ENCODE peak calls at places on chromosomes 13 and 19, in six cellular contexts. L is heart right ventricle; E is esophagus muscularis mucosa; Q is right lobe of liver; Z is activated CD8-positive, alpha-beta T cell treated with anti-CD3 and anti-CD28 coated beads for 36 hours; S is activated B cell treated with CpG ODN at 0.5 μM for 24 hours. C is an unnamed sample.

GRCh38 chr13:43935878-43936277 is 56.2 kb downstream of the LACC1 start:
- DNase-seq in Q (no peak), E (no peak), S (no peak), L (no peak), Z (no peak), C (no peak)

GRCh38 chr13:49935171-49936084 is 712 bp downstream of the SPRYD7 start:
- DNase-seq in Z (peak), Q (no peak), E (no peak), S (no peak), L (peak), C (peak)

GRCh38 chr13:88649855-88650254 is 978.7 kb downstream of the SLITRK5 start:
- DNase-seq in S (no peak), L (no peak), Q (no peak), E (no peak), Z (no peak), C (no peak)

GRCh38 chr19:4575267-4575793 is 15.8 kb upstream of the SEMA6B start:
- DNase-seq in Z (peak), Q (no peak), E (no peak), S (no peak), L (peak), C (no peak)

GRCh38 chr19:44111910-44112463 is 1.2 kb upstream of the ZNF225 start:
- DNase-seq in S (no peak), Q (no peak), Z (peak), E (no peak), L (no peak), C (no peak)

GRCh38 chr19:12052571-12053169 is at the start of gene ZNF878:
- DNase-seq in L (peak), E (peak), Q (peak), Z (peak), S (peak), C (peak)

GRCh38 chr19:38929929-38930775 is at the start of gene SARS2:
- DNase-seq in Z (peak), E (peak), S (peak), L (peak), Q (peak), C (peak)

GRCh38 chr19:33273065-33273736 is 29.1 kb downstream of the CEBPA start:
- DNase-seq in Q (no peak), Z (no peak), E (no peak), S (no peak), L (no peak), C (no peak)

GRCh38 chr13:80340643-80341097 is 256 bp downstream of the SPRY2 start:
- DNase-seq in E (no peak), S (peak), L (peak), Z (peak), Q (no peak), C (no peak)

GRCh38 chr19:53982056-53982455 is 9.4 kb upstream of the CACNG6 start:
- DNase-seq in Z (no peak), Q (no peak), S (no peak), L (no peak), E (no peak), C (no peak)

GRCh38 chr19:15378529-15379082 is 981 bp downstream of the AKAP8 start:
- DNase-seq in L (no peak), Q (peak), S (no peak), E (no peak), Z (peak), C (no peak)

GRCh38 chr13:95650691-95651090 is 6.2 kb upstream of the DZIP1 start:
- DNase-seq in Q (no peak), E (no peak), Z (no peak), L (no peak), S (no peak), C (no peak)

GRCh38 chr19:22708983-22709382 is 74.9 kb downstream of the ZNF492 start:
- DNase-seq in Z (no peak), E (no peak), S (no peak), Q (no peak), L (no peak), C (no peak)

GRCh38 chr13:44142540-44142867 is 231.1 kb upstream of the SERP2 start:
- DNase-seq in L (no peak), S (no peak), E (no peak), Z (no peak), Q (no peak), C (no peak)

GRCh38 chr13:94435604-94436226 is 43.8 kb downstream of the DCT start:
- DNase-seq in Q (no peak), E (peak), Z (no peak), L (no peak), S (no peak), C (no peak)

GRCh38 chr13:25175026-25175425 is 2.9 kb upstream of the AMER2 start:
- DNase-seq in E (peak), L (no peak), S (no peak), Q (no peak), Z (no peak), C (no peak)

GRCh38 chr19:28454083-28454482 is 758.9 kb downstream of the UQCRFS1 start:
- DNase-seq in E (no peak), Z (no peak), Q (no peak), S (no peak), L (no peak), C (no peak)

GRCh38 chr19:16661480-16662034 is 618 bp downstream of the TMEM38A start:
- DNase-seq in Z (peak), E (no peak), S (peak), Q (peak), L (peak), C (no peak)

GRCh38 chr13:33616130-33616529 is 201.8 kb upstream of the RFC3 start:
- DNase-seq in S (no peak), L (no peak), Z (no peak), E (peak), Q (no peak), C (no peak)

GRCh38 chr19:15702590-15702930 is 25.3 kb upstream of the OR10H2 start:
- DNase-seq in Z (peak), S (no peak), Q (peak), E (peak), L (peak), C (no peak)

GRCh38 chr13:65929436-65929835 is 1300.7 kb downstream of the PCDH9 start:
- DNase-seq in S (no peak), L (no peak), Z (no peak), E (no peak), Q (no peak), C (no peak)

GRCh38 chr19:4391701-4392543 is 8.4 kb downstream of the SH3GL1 start:
- DNase-seq in L (peak), E (no peak), Z (no peak), Q (no peak), S (no peak), C (no peak)

DNA sequence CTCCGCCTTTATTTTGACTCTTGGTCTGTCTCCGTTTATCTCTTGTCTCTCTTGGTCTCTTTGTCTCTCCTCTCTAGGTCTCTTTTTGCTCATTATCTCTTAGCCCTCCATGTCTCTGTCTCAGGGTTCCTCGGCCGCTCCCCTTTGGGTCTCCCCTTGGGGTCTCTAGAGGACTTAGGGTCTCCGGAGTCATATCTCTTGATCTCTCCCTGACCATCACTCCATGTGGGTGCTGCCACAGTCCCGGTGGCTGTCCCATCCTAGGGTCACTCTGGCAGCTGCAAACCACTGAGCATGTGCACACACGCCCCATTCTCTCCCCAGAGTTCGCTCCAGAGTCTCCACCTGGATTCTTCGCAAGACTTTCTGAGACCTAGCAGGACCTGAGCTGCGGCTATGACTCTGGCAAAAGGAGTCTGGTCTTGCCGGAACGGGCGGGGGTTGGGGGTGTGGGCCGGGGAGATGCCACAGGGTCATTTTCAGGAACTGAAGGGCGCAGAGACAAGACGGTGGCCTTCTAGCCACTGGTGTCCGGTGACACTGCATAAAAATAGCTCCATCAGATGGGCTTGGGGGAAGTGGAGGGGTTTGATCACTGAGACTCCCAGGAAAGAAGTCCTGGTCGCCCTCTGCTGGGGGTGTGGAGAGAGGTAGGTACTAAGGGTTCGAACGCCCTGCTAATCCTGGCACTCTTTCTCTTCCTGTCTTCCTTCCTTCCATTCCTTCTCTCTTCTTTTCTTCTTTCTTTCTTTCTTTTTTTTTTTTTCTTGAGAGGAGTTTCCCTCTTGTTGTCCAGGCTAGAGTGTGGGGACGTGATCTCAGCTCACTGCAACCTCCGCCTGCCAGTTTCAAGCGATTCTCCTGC is 1.2 kb upstream of the KCNA7 start:
- DNase-seq in S (no peak), E (no peak), Q (no peak), L (no peak), Z (peak), C (no peak)
- TF ChIP-seq CTCF in S (no peak), E (no peak), Q (peak), L (peak), Z (no peak), C (no peak)

GRCh38 chr13:96792188-96792587 is 202.1 kb downstream of the OXGR1 start:
- DNase-seq in Z (no peak), S (no peak), L (no peak), E (no peak), Q (no peak), C (no peak)

GRCh38 chr13:96792736-96793444 is 201.4 kb downstream of the OXGR1 start:
- DNase-seq in Z (no peak), S (no peak), E (no peak), L (no peak), Q (no peak), C (no peak)

DNA sequence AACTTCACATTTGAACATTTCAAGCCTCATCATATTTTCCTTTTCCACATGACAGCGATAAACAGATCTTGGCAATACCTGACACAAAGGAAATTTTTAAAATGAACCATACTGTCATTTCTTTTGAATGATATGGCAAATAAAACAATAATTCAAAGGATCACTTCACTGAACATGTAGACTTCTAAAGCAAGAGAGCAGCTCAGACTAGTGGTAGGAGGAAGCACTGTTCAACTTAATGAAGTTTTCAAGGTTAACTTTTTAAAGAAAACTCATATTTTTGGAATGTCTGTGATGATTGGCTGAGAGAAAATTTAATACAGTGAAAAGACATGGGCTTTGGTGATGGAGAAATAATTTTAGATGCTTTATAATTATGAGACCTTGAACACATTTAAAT is 198.0 kb downstream of the OXGR1 start:
- DNase-seq in S (no peak), Z (no peak), L (no peak), E (no peak), Q (no peak), C (no peak)
- TF ChIP-seq CTCF in S (no peak), Z (no peak), L (peak), E (no peak), Q (peak), C (no peak)

GRCh38 chr13:22091971-22092300 is 421.1 kb downstream of the FGF9 start:
- DNase-seq in L (no peak), S (no peak), E (no peak), Z (no peak), Q (no peak), C (no peak)

GRCh38 chr13:22086593-22086992 is 415.7 kb downstream of the FGF9 start:
- DNase-seq in Q (no peak), Z (no peak), L (no peak), S (no peak), E (no peak), C (no peak)

GRCh38 chr13:22092791-22093545 is 422.1 kb downstream of the FGF9 start:
- DNase-seq in Z (no peak), L (no peak), E (no peak), S (no peak), Q (no peak), C (no peak)

GRCh38 chr13:22091222-22091970 is 420.5 kb downstream of the FGF9 start:
- DNase-seq in Z (no peak), L (no peak), S (no peak), Q (no peak), E (no peak), C (no peak)

GRCh38 chr13:22090114-22090513 is 419.2 kb downstream of the FGF9 start:
- DNase-seq in E (no peak), Z (no peak), S (no peak), L (no peak), Q (no peak), C (no peak)
- TF ChIP-seq CTCF in E (no peak), Z (no peak), S (no peak), L (no peak), Q (no peak), C (no peak)

GRCh38 chr13:97214921-97215320 is 7.2 kb upstream of the MBNL2 start:
- DNase-seq in Q (no peak), Z (no peak), S (no peak), E (peak), L (no peak), C (no peak)
- TF ChIP-seq CTCF in Q (no peak), Z (no peak), S (no peak), E (no peak), L (no peak), C (no peak)

GRCh38 chr19:49474545-49474930 is 523 bp downstream of the FLT3LG start:
- DNase-seq in Q (no peak), S (no peak), Z (no peak), L (no peak), E (no peak), C (no peak)
- TF ChIP-seq CTCF in Q (no peak), S (no peak), Z (no peak), L (no peak), E (no peak), C (no peak)

C was measured in mesothelial cell of epicardium.